ENCODE peak calls at places on chromosomes 4 and X, in eight cellular contexts. R, B, F, C, L, P, N and M are unnamed samples.

GRCh38 chr4:165662341-165662740 is 210.7 kb upstream of the TLL1 start:
- DNase-seq in R (no peak), B (no peak), F (no peak), C (no peak), L (no peak), P (no peak), N (no peak), M (peak)

GRCh38 chr4:99202094-99202493 is 17.0 kb downstream of the ADH6 start:
- DNase-seq in R (no peak), B (no peak), F (no peak), C (no peak), L (no peak), P (no peak), N (no peak), M (no peak)

GRCh38 chr4:13917010-13917409 is 289.5 kb upstream of the BOD1L1 start:
- DNase-seq in R (no peak), B (no peak), F (no peak), C (no peak), L (no peak), P (peak), N (no peak), M (peak)

GRCh38 chr4:7928711-7929505 is 10.8 kb downstream of the AFAP1 start:
- DNase-seq in R (no peak), B (no peak), F (no peak), C (no peak), L (no peak), P (no peak), N (peak), M (no peak)

GRCh38 chr4:34182346-34182745 is 2062.0 kb downstream of the ARAP2 start:
- DNase-seq in R (no peak), B (no peak), F (no peak), C (no peak), L (no peak), P (peak), N (no peak), M (peak)

GRCh38 chr4:124279741-124280140 is 432.8 kb downstream of the ANKRD50 start:
- DNase-seq in R (no peak), B (no peak), F (no peak), C (no peak), L (no peak), P (no peak), N (no peak), M (no peak)

GRCh38 chr4:93740890-93741289 is 87.7 kb upstream of the ATOH1 start:
- DNase-seq in R (no peak), B (no peak), F (no peak), C (no peak), L (no peak), P (no peak), N (no peak), M (no peak)

GRCh38 chr4:123924536-123924935 is 527.9 kb downstream of the SPRY1 start:
- DNase-seq in R (no peak), B (no peak), F (no peak), C (no peak), L (no peak), P (peak), N (no peak), M (no peak)

GRCh38 chr4:82744284-82744963 is 54.2 kb downstream of the SCD5 start:
- DNase-seq in R (no peak), B (no peak), F (no peak), C (no peak), L (no peak), P (no peak), N (peak), M (no peak)

DNA sequence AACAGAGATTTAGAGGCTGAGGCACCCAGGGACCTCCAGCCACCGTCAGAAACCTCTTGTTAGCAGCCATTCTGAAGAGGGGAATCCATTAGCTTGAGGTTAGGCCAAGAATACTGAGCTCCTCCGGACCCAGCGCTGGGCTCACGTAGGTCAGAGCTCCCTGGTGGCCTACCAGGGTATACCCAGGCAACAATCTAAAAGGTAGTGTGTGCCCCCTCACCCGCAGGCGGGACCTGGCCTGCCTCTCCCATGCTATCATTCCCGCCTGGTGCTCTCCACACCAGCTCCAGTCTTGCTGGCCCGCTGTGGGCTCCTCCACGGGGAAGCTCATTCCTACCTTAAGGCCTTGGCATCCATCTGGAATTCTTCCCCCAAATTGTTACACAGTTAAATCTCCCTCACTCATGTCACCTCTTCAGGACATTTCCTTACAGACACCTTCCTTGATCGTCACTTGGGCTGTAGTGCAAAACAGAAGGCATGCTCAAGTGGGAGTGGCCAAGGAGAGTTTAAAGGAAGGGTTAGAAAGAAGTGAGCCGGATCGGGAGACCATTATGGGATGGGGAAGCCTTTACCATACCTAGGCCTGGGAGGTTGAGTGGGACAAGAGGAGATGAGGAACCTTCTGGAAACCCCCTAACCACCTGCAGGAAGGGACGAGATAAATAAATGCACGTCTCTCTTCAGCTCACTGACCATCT is 102.5 kb downstream of the UCHL1 start:
- DNase-seq in R (no peak), B (peak), F (no peak), C (peak), L (no peak), P (no peak), N (peak), M (no peak)
- H3K4me3 ChIP-seq in R (no peak), B (no peak), F (no peak), C (no peak), L (no peak), P (no peak), N (no peak), M (no peak)

DNA sequence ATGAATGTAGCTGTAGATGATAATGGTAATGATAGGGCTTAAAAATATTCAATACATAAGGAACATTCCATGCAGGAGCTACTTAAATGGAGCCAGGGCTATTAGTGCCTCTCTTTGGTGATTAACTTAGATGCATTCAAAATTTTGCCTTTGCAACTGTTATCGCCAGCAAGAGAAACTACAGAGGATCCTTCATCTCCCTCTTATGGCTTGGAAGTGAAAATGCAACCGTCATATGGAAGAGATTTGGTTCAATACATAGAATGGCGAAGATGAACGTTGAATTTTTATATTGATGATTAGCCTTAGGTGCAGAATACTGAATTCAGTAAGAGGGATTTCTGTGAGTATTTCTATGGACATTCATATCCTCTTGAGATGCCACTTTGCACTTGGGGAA is 134.5 kb upstream of the NLGN4X start:
- DNase-seq in R (no peak), B (no peak), F (no peak), C (no peak), L (no peak), P (no peak), N (no peak), M (no peak)
- TF ChIP-seq CTCF in R (no peak), B (no peak), F (no peak), C (no peak), L (no peak), P (no peak), N (no peak), M (no peak)

GRCh38 chrX:9997041-9997440 is 29.9 kb downstream of the CLDN34 start:
- DNase-seq in R (no peak), B (no peak), F (no peak), C (no peak), L (no peak), P (no peak), N (no peak), M (no peak)

GRCh38 chrX:9992724-9993123 is 25.6 kb downstream of the CLDN34 start:
- DNase-seq in R (no peak), B (no peak), F (no peak), C (peak), L (no peak), P (no peak), N (no peak), M (no peak)

GRCh38 chrX:9988762-9989161 is 21.6 kb downstream of the CLDN34 start:
- DNase-seq in R (no peak), B (no peak), F (no peak), C (no peak), L (no peak), P (no peak), N (no peak), M (peak)

GRCh38 chrX:9995855-9996339 is 28.7 kb downstream of the CLDN34 start:
- DNase-seq in R (no peak), B (peak), F (peak), C (peak), L (peak), P (peak), N (peak), M (peak)

GRCh38 chrX:9992061-9992460 is 24.9 kb downstream of the CLDN34 start:
- DNase-seq in R (no peak), B (no peak), F (no peak), C (no peak), L (no peak), P (no peak), N (no peak), M (no peak)
- H3K4me3 ChIP-seq in R (no peak), B (no peak), F (no peak), C (no peak), L (no peak), P (no peak), N (no peak), M (no peak)

GRCh38 chr4:38728651-38729141 is 54.1 kb downstream of the TLR10 start:
- DNase-seq in R (no peak), B (no peak), F (no peak), C (no peak), L (peak), P (no peak), N (peak), M (no peak)
- TF ChIP-seq CTCF in R (peak), B (no peak), F (no peak), C (no peak), L (no peak), P (no peak), N (no peak), M (no peak)

GRCh38 chrX:68942797-68943196 is 114.0 kb downstream of the EFNB1 start:
- DNase-seq in R (no peak), B (no peak), F (no peak), C (no peak), L (peak), P (no peak), N (no peak), M (no peak)
- H3K4me3 ChIP-seq in R (no peak), B (no peak), F (no peak), C (no peak), L (no peak), P (no peak), N (no peak), M (no peak)

DNA sequence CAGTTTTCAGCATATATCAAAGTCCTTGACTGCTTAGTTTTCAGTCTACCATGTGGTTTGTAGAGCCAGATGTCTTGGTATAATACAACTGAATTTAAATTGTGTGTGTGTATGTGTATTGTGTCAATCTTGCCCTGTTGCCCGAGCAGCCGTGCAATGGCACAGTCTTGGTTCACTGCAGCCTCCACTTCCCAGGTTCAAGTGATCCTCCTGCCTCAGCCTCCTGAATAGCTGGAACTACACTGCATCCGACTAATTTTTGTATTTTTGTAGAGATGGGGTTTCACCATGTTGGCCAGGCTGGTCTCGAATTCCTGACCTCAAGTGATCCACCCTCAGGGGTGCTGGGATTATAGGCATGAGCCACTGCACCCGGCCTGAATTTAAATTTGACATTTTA is 6.0 kb upstream of the KLHL5 start:
- DNase-seq in R (no peak), B (no peak), F (no peak), C (no peak), L (no peak), P (no peak), N (no peak), M (no peak)
- TF ChIP-seq CTCF in R (no peak), B (no peak), F (no peak), C (no peak), L (no peak), P (no peak), N (no peak), M (no peak)

GRCh38 chr4:153789741-153790651 is 1.1 kb upstream of the SFRP2 start:
- DNase-seq in R (no peak), B (no peak), F (no peak), C (peak), L (no peak), P (no peak), N (no peak), M (peak)

GRCh38 chr4:153787156-153787555 is 1.7 kb downstream of the SFRP2 start:
- DNase-seq in R (no peak), B (no peak), F (no peak), C (no peak), L (no peak), P (no peak), N (no peak), M (no peak)

GRCh38 chr4:153788419-153789276 is at the start of gene SFRP2:
- DNase-seq in R (no peak), B (no peak), F (no peak), C (peak), L (no peak), P (no peak), N (no peak), M (no peak)

GRCh38 chr4:153785830-153786721 is 2.8 kb downstream of the SFRP2 start:
- DNase-seq in R (no peak), B (no peak), F (no peak), C (no peak), L (no peak), P (peak), N (no peak), M (peak)

GRCh38 chr4:153788064-153788418 is 842 bp downstream of the SFRP2 start:
- DNase-seq in R (no peak), B (no peak), F (no peak), C (no peak), L (no peak), P (no peak), N (no peak), M (no peak)
- H3K4me3 ChIP-seq in R (peak), B (no peak), F (no peak), C (no peak), L (no peak), P (no peak), N (peak), M (no peak)

DNA sequence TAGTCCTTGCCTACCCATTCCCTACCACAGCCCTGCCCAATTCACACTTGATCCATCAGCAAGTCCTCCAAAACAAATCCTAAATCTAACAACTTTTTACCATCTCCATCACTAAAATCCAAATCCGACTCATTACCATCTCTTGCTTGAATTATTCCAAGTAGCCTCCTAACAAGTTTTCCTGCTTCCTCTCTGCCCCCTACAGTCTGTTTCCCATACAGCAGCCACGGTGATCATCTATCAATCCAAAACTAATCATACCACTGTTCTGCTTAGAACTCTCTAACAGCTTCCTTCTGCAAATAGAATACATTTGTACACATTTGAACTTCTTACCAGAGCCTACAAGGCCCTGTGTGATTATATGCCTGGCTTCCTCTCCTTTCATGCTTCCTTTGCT is 133.0 kb downstream of the SHROOM4 start:
- DNase-seq in R (no peak), B (no peak), F (no peak), C (no peak), L (no peak), P (no peak), N (no peak), M (no peak)
- TF ChIP-seq CTCF in R (no peak), B (peak), F (no peak), C (peak), L (no peak), P (peak), N (no peak), M (peak)

DNA sequence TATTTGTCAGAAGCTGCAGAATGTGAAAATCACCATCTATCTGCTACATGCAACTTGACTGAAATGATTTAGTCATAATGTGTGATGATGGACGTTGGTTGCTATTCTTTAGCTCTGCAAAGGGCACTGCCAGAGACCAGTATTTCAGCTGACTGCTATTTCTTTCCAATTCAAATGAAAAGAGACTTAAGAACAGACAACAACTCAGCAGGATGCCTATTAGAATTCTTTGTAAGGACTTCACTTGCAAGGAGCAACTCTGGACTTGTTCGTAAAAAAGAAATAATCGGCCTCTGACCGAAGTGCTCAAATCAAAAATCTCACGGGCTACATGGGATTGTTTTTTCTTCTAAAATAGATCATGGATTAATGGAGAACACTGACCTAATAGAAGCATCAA is 262.7 kb downstream of the DHX15 start:
- DNase-seq in R (no peak), B (no peak), F (no peak), C (no peak), L (no peak), P (no peak), N (no peak), M (no peak)
- H3K4me3 ChIP-seq in R (no peak), B (no peak), F (no peak), C (no peak), L (no peak), P (no peak), N (no peak), M (no peak)

GRCh38 chrX:28586891-28587635 is at the start of gene IL1RAPL1:
- DNase-seq in R (no peak), B (no peak), F (no peak), C (no peak), L (no peak), P (peak), N (no peak), M (peak)
- TF ChIP-seq CTCF in R (no peak), B (no peak), F (no peak), C (no peak), L (no peak), P (peak), N (no peak), M (no peak)